ENCODE peak calls at places on chromosomes 5 and 9, in seven cellular contexts. One of them, this sample, is unnamed.

GRCh38 chr5:37867634-37868033 is 27.8 kb upstream of the GDNF start:
- DNase-seq in tibial artery: no peak
- DNase-seq in right lobe of liver: no peak
- DNase-seq in cardiac muscle cell: no peak
- DNase-seq in PC-9: no peak
- DNase-seq in brain microvascular endothelial cell: no peak
- DNase-seq in HCT116: no peak
- DNase-seq in this sample: no peak

GRCh38 chr5:6475626-6476312 is 27.1 kb downstream of the UBE2QL1 start:
- DNase-seq in tibial artery: peak
- DNase-seq in right lobe of liver: peak
- DNase-seq in cardiac muscle cell: peak
- DNase-seq in PC-9: no peak
- DNase-seq in brain microvascular endothelial cell: no peak
- DNase-seq in HCT116: no peak
- DNase-seq in this sample: no peak

GRCh38 chr5:170738840-170739239 is 44.7 kb upstream of the GABRP start:
- DNase-seq in tibial artery: no peak
- DNase-seq in right lobe of liver: peak
- DNase-seq in cardiac muscle cell: no peak
- DNase-seq in PC-9: no peak
- DNase-seq in brain microvascular endothelial cell: no peak
- DNase-seq in HCT116: no peak
- DNase-seq in this sample: no peak

GRCh38 chr9:133303266-133304157 is 28.5 kb upstream of the ABO start:
- DNase-seq in tibial artery: no peak
- DNase-seq in right lobe of liver: no peak
- DNase-seq in cardiac muscle cell: no peak
- DNase-seq in PC-9: no peak
- DNase-seq in brain microvascular endothelial cell: no peak
- DNase-seq in HCT116: no peak
- DNase-seq in this sample: no peak

GRCh38 chr9:129613520-129614175 is 7.3 kb downstream of the C9orf50 start:
- DNase-seq in tibial artery: no peak
- DNase-seq in right lobe of liver: no peak
- DNase-seq in cardiac muscle cell: no peak
- DNase-seq in PC-9: no peak
- DNase-seq in brain microvascular endothelial cell: no peak
- DNase-seq in HCT116: no peak
- DNase-seq in this sample: peak

GRCh38 chr5:80961376-80962281 is 1.5 kb downstream of the RASGRF2 start:
- DNase-seq in tibial artery: no peak
- DNase-seq in right lobe of liver: no peak
- DNase-seq in cardiac muscle cell: peak
- DNase-seq in PC-9: no peak
- DNase-seq in brain microvascular endothelial cell: no peak
- DNase-seq in HCT116: no peak
- DNase-seq in this sample: no peak

GRCh38 chr5:149223081-149223848 is 48.4 kb upstream of the AFAP1L1 start:
- DNase-seq in tibial artery: no peak
- DNase-seq in right lobe of liver: no peak
- DNase-seq in cardiac muscle cell: no peak
- DNase-seq in PC-9: no peak
- DNase-seq in brain microvascular endothelial cell: no peak
- DNase-seq in HCT116: no peak
- DNase-seq in this sample: no peak

GRCh38 chr5:96114736-96115466 is 153.2 kb upstream of the ELL2 start:
- DNase-seq in tibial artery: no peak
- DNase-seq in right lobe of liver: no peak
- DNase-seq in cardiac muscle cell: no peak
- DNase-seq in PC-9: no peak
- DNase-seq in brain microvascular endothelial cell: peak
- DNase-seq in HCT116: no peak
- DNase-seq in this sample: no peak

GRCh38 chr5:90866333-90866732 is 307.7 kb downstream of the ADGRV1 start:
- DNase-seq in tibial artery: no peak
- DNase-seq in right lobe of liver: no peak
- DNase-seq in cardiac muscle cell: peak
- DNase-seq in PC-9: no peak
- DNase-seq in brain microvascular endothelial cell: no peak
- DNase-seq in HCT116: peak
- DNase-seq in this sample: no peak

GRCh38 chr5:150789943-150790611 is 11.5 kb downstream of the SMIM3 start:
- DNase-seq in tibial artery: peak
- DNase-seq in right lobe of liver: no peak
- DNase-seq in cardiac muscle cell: no peak
- DNase-seq in PC-9: peak
- DNase-seq in brain microvascular endothelial cell: peak
- DNase-seq in HCT116: peak
- DNase-seq in this sample: peak

GRCh38 chr5:144150996-144151395 is 19.5 kb downstream of the YIPF5 start:
- DNase-seq in tibial artery: no peak
- DNase-seq in right lobe of liver: no peak
- DNase-seq in cardiac muscle cell: no peak
- DNase-seq in PC-9: no peak
- DNase-seq in brain microvascular endothelial cell: peak
- DNase-seq in HCT116: no peak
- DNase-seq in this sample: no peak

GRCh38 chr9:85610074-85610855 is 131.5 kb downstream of the AGTPBP1 start:
- DNase-seq in tibial artery: no peak
- DNase-seq in right lobe of liver: no peak
- DNase-seq in cardiac muscle cell: peak
- DNase-seq in PC-9: peak
- DNase-seq in brain microvascular endothelial cell: peak
- DNase-seq in HCT116: peak
- DNase-seq in this sample: no peak

GRCh38 chr5:124399426-124399961 is 346.9 kb downstream of the ZNF608 start:
- DNase-seq in tibial artery: no peak
- DNase-seq in right lobe of liver: no peak
- DNase-seq in cardiac muscle cell: no peak
- DNase-seq in PC-9: no peak
- DNase-seq in brain microvascular endothelial cell: no peak
- DNase-seq in HCT116: no peak
- DNase-seq in this sample: no peak

GRCh38 chr9:98983295-98984268 is 39.9 kb downstream of the COL15A1 start:
- DNase-seq in tibial artery: peak
- DNase-seq in right lobe of liver: no peak
- DNase-seq in cardiac muscle cell: no peak
- DNase-seq in PC-9: no peak
- DNase-seq in brain microvascular endothelial cell: peak
- DNase-seq in HCT116: no peak
- DNase-seq in this sample: peak

GRCh38 chr9:116190997-116191396 is 37.4 kb downstream of the PAPPA start:
- DNase-seq in tibial artery: no peak
- DNase-seq in right lobe of liver: no peak
- DNase-seq in cardiac muscle cell: no peak
- DNase-seq in PC-9: no peak
- DNase-seq in brain microvascular endothelial cell: peak
- DNase-seq in HCT116: no peak
- DNase-seq in this sample: no peak

GRCh38 chr9:113572076-113572861 is 108.7 kb downstream of the RGS3 start:
- DNase-seq in tibial artery: peak
- DNase-seq in right lobe of liver: peak
- DNase-seq in cardiac muscle cell: no peak
- DNase-seq in PC-9: no peak
- DNase-seq in brain microvascular endothelial cell: no peak
- DNase-seq in HCT116: no peak
- DNase-seq in this sample: peak

GRCh38 chr9:111949919-111950318 is 53.3 kb downstream of the UGCG start:
- DNase-seq in tibial artery: no peak
- DNase-seq in right lobe of liver: no peak
- DNase-seq in cardiac muscle cell: no peak
- DNase-seq in PC-9: no peak
- DNase-seq in brain microvascular endothelial cell: no peak
- DNase-seq in HCT116: no peak
- DNase-seq in this sample: no peak

GRCh38 chr5:168390491-168390890 is 95.8 kb upstream of the RARS1 start:
- DNase-seq in tibial artery: no peak
- DNase-seq in right lobe of liver: no peak
- DNase-seq in cardiac muscle cell: no peak
- DNase-seq in PC-9: no peak
- DNase-seq in brain microvascular endothelial cell: no peak
- DNase-seq in HCT116: no peak
- DNase-seq in this sample: no peak

GRCh38 chr5:150556859-150557506 is 49.1 kb downstream of the NDST1 start:
- DNase-seq in tibial artery: no peak
- DNase-seq in right lobe of liver: no peak
- DNase-seq in cardiac muscle cell: no peak
- DNase-seq in PC-9: no peak
- DNase-seq in brain microvascular endothelial cell: no peak
- DNase-seq in HCT116: no peak
- DNase-seq in this sample: no peak

GRCh38 chr9:21653091-21653490 is 149.3 kb upstream of the MTAP start:
- DNase-seq in tibial artery: no peak
- DNase-seq in right lobe of liver: no peak
- DNase-seq in cardiac muscle cell: no peak
- DNase-seq in PC-9: no peak
- DNase-seq in brain microvascular endothelial cell: no peak
- DNase-seq in HCT116: no peak
- DNase-seq in this sample: no peak

GRCh38 chr9:109775516-109775915 is 4.5 kb upstream of the PALM2AKAP2 start:
- DNase-seq in tibial artery: no peak
- DNase-seq in right lobe of liver: no peak
- DNase-seq in cardiac muscle cell: no peak
- DNase-seq in PC-9: no peak
- DNase-seq in brain microvascular endothelial cell: no peak
- DNase-seq in HCT116: no peak
- DNase-seq in this sample: no peak

GRCh38 chr5:170248635-170249227 is 15.9 kb downstream of the C5orf58 start:
- DNase-seq in tibial artery: no peak
- DNase-seq in right lobe of liver: no peak
- DNase-seq in cardiac muscle cell: no peak
- DNase-seq in PC-9: no peak
- DNase-seq in brain microvascular endothelial cell: no peak
- DNase-seq in HCT116: no peak
- DNase-seq in this sample: no peak

GRCh38 chr9:33375841-33376321 is 26.5 kb downstream of the AQP7 start:
- DNase-seq in tibial artery: no peak
- DNase-seq in right lobe of liver: no peak
- DNase-seq in cardiac muscle cell: no peak
- DNase-seq in PC-9: no peak
- DNase-seq in brain microvascular endothelial cell: no peak
- DNase-seq in HCT116: no peak
- DNase-seq in this sample: no peak
- H3K27ac ChIP-seq in tibial artery: no peak
- H3K27ac ChIP-seq in right lobe of liver: no peak
- H3K27ac ChIP-seq in cardiac muscle cell: peak
- H3K27ac ChIP-seq in PC-9: no peak
- H3K27ac ChIP-seq in brain microvascular endothelial cell: no peak
- H3K27ac ChIP-seq in HCT116: peak
- H3K27ac ChIP-seq in this sample: no peak

DNA sequence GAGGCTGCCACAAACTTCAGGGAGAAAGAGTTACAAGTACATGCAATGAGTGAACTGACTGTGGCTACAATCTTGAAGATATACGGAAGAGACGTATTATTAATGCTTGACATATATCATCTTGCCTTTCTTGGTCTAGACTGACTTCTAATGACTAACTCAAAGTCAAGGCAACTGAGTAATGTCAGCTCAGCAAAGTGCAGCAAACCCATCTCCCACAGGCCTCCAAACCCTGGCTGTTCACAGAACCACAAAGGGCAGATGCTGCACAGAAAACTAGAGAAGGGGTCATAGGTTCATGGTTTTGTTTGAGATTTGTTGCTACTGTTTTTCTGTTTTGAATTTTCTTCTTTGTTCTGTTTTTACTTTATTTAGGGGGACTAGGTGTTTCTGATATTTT is 21.0 kb downstream of the IL7R start:
- DNase-seq in tibial artery: no peak
- DNase-seq in right lobe of liver: no peak
- DNase-seq in cardiac muscle cell: no peak
- DNase-seq in PC-9: no peak
- DNase-seq in brain microvascular endothelial cell: no peak
- DNase-seq in HCT116: no peak
- DNase-seq in this sample: no peak
- H3K27ac ChIP-seq in tibial artery: no peak
- H3K27ac ChIP-seq in right lobe of liver: no peak
- H3K27ac ChIP-seq in cardiac muscle cell: no peak
- H3K27ac ChIP-seq in PC-9: no peak
- H3K27ac ChIP-seq in brain microvascular endothelial cell: no peak
- H3K27ac ChIP-seq in HCT116: no peak
- H3K27ac ChIP-seq in this sample: no peak

GRCh38 chr5:14417792-14418765 is 163.5 kb upstream of the OTULINL start:
- DNase-seq in tibial artery: no peak
- DNase-seq in right lobe of liver: no peak
- DNase-seq in cardiac muscle cell: no peak
- DNase-seq in PC-9: no peak
- DNase-seq in brain microvascular endothelial cell: peak
- DNase-seq in HCT116: no peak
- DNase-seq in this sample: no peak
- H3K27ac ChIP-seq in tibial artery: no peak
- H3K27ac ChIP-seq in right lobe of liver: no peak
- H3K27ac ChIP-seq in cardiac muscle cell: no peak
- H3K27ac ChIP-seq in PC-9: no peak
- H3K27ac ChIP-seq in brain microvascular endothelial cell: peak
- H3K27ac ChIP-seq in HCT116: no peak
- H3K27ac ChIP-seq in this sample: no peak

GRCh38 chr5:56330806-56331205 is 97.7 kb upstream of the ANKRD55 start:
- DNase-seq in tibial artery: no peak
- DNase-seq in right lobe of liver: no peak
- DNase-seq in cardiac muscle cell: no peak
- DNase-seq in PC-9: no peak
- DNase-seq in brain microvascular endothelial cell: no peak
- DNase-seq in HCT116: no peak
- DNase-seq in this sample: no peak

GRCh38 chr5:56328753-56329560 is 95.8 kb upstream of the ANKRD55 start:
- DNase-seq in tibial artery: no peak
- DNase-seq in right lobe of liver: no peak
- DNase-seq in cardiac muscle cell: no peak
- DNase-seq in PC-9: peak
- DNase-seq in brain microvascular endothelial cell: no peak
- DNase-seq in HCT116: no peak
- DNase-seq in this sample: no peak

GRCh38 chr5:56327810-56328209 is 94.7 kb upstream of the ANKRD55 start:
- DNase-seq in tibial artery: no peak
- DNase-seq in right lobe of liver: no peak
- DNase-seq in cardiac muscle cell: peak
- DNase-seq in PC-9: no peak
- DNase-seq in brain microvascular endothelial cell: no peak
- DNase-seq in HCT116: no peak
- DNase-seq in this sample: no peak

GRCh38 chr5:56330167-56330566 is 97.0 kb upstream of the ANKRD55 start:
- DNase-seq in tibial artery: no peak
- DNase-seq in right lobe of liver: no peak
- DNase-seq in cardiac muscle cell: no peak
- DNase-seq in PC-9: no peak
- DNase-seq in brain microvascular endothelial cell: no peak
- DNase-seq in HCT116: no peak
- DNase-seq in this sample: no peak

GRCh38 chr5:56329652-56330051 is 96.5 kb upstream of the ANKRD55 start:
- DNase-seq in tibial artery: no peak
- DNase-seq in right lobe of liver: no peak
- DNase-seq in cardiac muscle cell: no peak
- DNase-seq in PC-9: no peak
- DNase-seq in brain microvascular endothelial cell: no peak
- DNase-seq in HCT116: no peak
- DNase-seq in this sample: no peak
- H3K27ac ChIP-seq in tibial artery: no peak
- H3K27ac ChIP-seq in right lobe of liver: no peak
- H3K27ac ChIP-seq in cardiac muscle cell: no peak
- H3K27ac ChIP-seq in PC-9: peak
- H3K27ac ChIP-seq in brain microvascular endothelial cell: no peak
- H3K27ac ChIP-seq in HCT116: no peak
- H3K27ac ChIP-seq in this sample: no peak

This sample was measured in kidney.